ENCODE peak calls at places on chromosomes 16 and 17, in four cellular contexts. R, K, B and P are unnamed samples.

GRCh38 chr17:15963670-15964110 is 18.8 kb downstream of the ADORA2B start:
- DNase-seq in R (no peak), B (no peak), K (no peak), P (peak; percentile 75)

GRCh38 chr17:80851277-80851925 is 140.2 kb upstream of the CHMP6 start:
- DNase-seq in K (no peak), R (no peak), B (no peak), P (no peak)

GRCh38 chr17:20073056-20073979 is 64.2 kb downstream of the SPECC1 start:
- DNase-seq in B (peak; percentile 68), R (no peak), K (no peak), P (no peak)

GRCh38 chr16:51538707-51539604 is 387.9 kb upstream of the SALL1 start:
- DNase-seq in K (no peak), R (peak; percentile 64), B (no peak), P (peak; percentile 85)

GRCh38 chr16:57479422-57480126 is 6.7 kb downstream of the DOK4 start:
- DNase-seq in K (no peak), B (peak; percentile 56), R (no peak), P (no peak)

GRCh38 chr16:73058221-73058615 is 10.3 kb upstream of the ZFHX3 start:
- DNase-seq in R (no peak), B (no peak), K (peak; percentile 59), P (no peak)

GRCh38 chr17:82880620-82881019 is 40.8 kb upstream of the ZNF750 start:
- DNase-seq in K (no peak), R (no peak), B (no peak), P (no peak)

GRCh38 chr17:12789075-12789975 is at the start of gene ARHGAP44:
- DNase-seq in K (peak; percentile 70), R (no peak), B (peak; percentile 58), P (peak; percentile 9)

GRCh38 chr17:77609553-77610517 is 348.7 kb upstream of the TNRC6C start:
- DNase-seq in R (no peak), K (no peak), B (no peak), P (no peak)

GRCh38 chr17:5557990-5558389 is 26.3 kb downstream of the NLRP1 start:
- DNase-seq in K (no peak), R (no peak), B (no peak), P (no peak)

GRCh38 chr17:5557485-5557884 is 26.8 kb downstream of the NLRP1 start:
- DNase-seq in B (no peak), K (no peak), R (peak; percentile 65), P (peak; percentile 18)

GRCh38 chr17:5552841-5553240 is 31.5 kb downstream of the NLRP1 start:
- DNase-seq in R (no peak), K (no peak), B (no peak), P (no peak)

GRCh38 chr17:5553479-5553878 is 30.8 kb downstream of the NLRP1 start:
- DNase-seq in B (no peak), R (no peak), K (no peak), P (no peak)

DNA sequence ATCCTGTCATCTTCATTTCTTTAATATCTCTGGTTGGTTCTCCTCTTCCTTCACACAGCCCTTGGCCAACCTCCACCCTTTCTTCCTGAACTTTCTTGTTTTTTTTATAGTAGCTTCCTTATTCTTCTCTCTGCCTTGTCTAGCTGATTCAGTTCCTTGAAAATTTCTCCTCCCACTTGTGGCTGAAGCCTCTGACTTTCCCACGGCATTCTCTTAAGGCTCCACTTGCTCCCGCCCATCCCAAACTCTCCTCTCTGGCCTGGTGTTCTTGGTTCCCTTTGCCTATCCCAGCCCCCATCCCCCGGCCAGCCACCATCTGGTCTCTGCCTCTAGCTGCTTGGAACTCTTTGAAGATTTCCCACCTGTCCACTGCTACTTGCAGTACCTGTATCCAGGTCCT is 29.1 kb downstream of the NLRP1 start:
- DNase-seq in R (peak; percentile 74), B (no peak), K (no peak), P (no peak)
- H3K4me3 ChIP-seq in R (no peak overlapping the region), B (no peak overlapping the region), K (no peak overlapping the region), P (no peak overlapping the region)

GRCh38 chr17:41968676-41969075 is 2.1 kb downstream of the CNP start:
- DNase-seq in R (no peak), K (no peak), B (no peak), P (no peak)
- TF ChIP-seq CTCF in R (no peak), K (no peak), B (no peak), P (no peak)

GRCh38 chr16:3754772-3755171 is 37.4 kb upstream of the TRAP1 start:
- DNase-seq in K (no peak), B (no peak), R (no peak), P (no peak)

GRCh38 chr16:3754304-3754703 is 37.0 kb upstream of the TRAP1 start:
- DNase-seq in R (no peak), B (no peak), K (no peak), P (no peak)

GRCh38 chr16:3752984-3753383 is 35.7 kb upstream of the TRAP1 start:
- DNase-seq in R (no peak), K (no peak), B (peak; percentile 42), P (no peak)

GRCh38 chr16:3755249-3755648 is 37.9 kb upstream of the TRAP1 start:
- DNase-seq in B (no peak), K (no peak), R (no peak), P (no peak)

DNA sequence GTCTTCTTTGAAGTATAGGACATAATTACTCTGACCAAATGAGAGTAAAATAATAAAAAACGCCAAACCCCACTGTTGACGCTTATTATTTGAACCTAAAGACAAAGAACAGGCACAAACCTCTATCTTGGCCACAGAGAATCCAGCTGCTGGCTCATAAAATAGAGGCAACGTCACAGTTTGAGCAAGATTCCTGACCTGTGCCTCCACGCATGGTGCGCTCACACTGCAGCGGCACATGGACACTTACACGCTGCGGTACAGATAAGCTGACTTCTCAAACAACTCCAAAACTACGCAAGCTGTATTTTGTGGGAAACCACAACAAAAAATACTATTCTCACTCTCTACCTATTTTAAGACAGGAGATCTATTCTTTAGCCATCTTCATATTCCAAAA is 38.8 kb upstream of the TRAP1 start:
- DNase-seq in K (no peak), R (no peak), B (no peak), P (no peak)
- H3K4me3 ChIP-seq in K (no peak overlapping the region), R (no peak overlapping the region), B (no peak overlapping the region), P (no peak overlapping the region)

GRCh38 chr17:75589017-75589918 is 1.7 kb downstream of the MYO15B start:
- DNase-seq in R (no peak), B (peak; percentile 88), K (peak; percentile 98), P (peak; percentile 37)
- TF ChIP-seq CTCF in R (peak; percentile 41), B (peak; percentile 16), K (peak; percentile 95), P (no peak)